ENCODE peak calls at places on chromosomes 7 and 10, in six cellular contexts. M is RPMI7951, U is NCI-H1694 treated with DMSO at 0.1 percent for 48 hours, Q is NCI-H187 treated with DMSO at 0.1 percent for 48 hours, Y is A549, G is iris pigment epithelial cell. X is an unnamed sample.

GRCh38 chr7:75937958-75938786 is 23.2 kb downstream of the POR start:
- DNase-seq in U (no peak), Y (peak; percentile 93), G (peak; percentile 86), M (peak; percentile 98), Q (no peak), X (peak; percentile 89)

GRCh38 chr10:5493698-5494097 is 5.7 kb downstream of the CALML5 start:
- DNase-seq in G (no peak), U (no peak), M (no peak), Y (peak; percentile 33), Q (no peak), X (no peak)

GRCh38 chr10:44926771-44927751 is 15.9 kb downstream of the TMEM72 start:
- DNase-seq in G (peak; percentile 79), Y (no peak), Q (no peak), M (no peak), U (no peak), X (no peak)

GRCh38 chr7:41869091-41869490 is 166.2 kb upstream of the INHBA start:
- DNase-seq in U (no peak), M (peak; percentile 74), Y (no peak), Q (no peak), G (peak; percentile 79), X (no peak)

GRCh38 chr7:155188357-155188756 is 109.3 kb upstream of the INSIG1 start:
- DNase-seq in M (peak; percentile 52), Y (no peak), Q (no peak), U (no peak), G (no peak), X (no peak)

GRCh38 chr7:71286924-71287323 is 155.0 kb downstream of the GALNT17 start:
- DNase-seq in Q (no peak), U (no peak), G (no peak), M (no peak), Y (no peak), X (no peak)

GRCh38 chr7:99409192-99409572 is 413 bp downstream of the BUD31 start:
- DNase-seq in Y (no peak), M (no peak), U (no peak), G (no peak), Q (no peak), X (no peak)

GRCh38 chr10:84214046-84214572 is 11.2 kb downstream of the LRIT2 start:
- DNase-seq in G (no peak), M (peak; percentile 13), Q (no peak), U (no peak), Y (peak; percentile 25), X (no peak)

GRCh38 chr10:8614054-8614565 is 559.6 kb downstream of the GATA3 start:
- DNase-seq in Y (no peak), U (no peak), Q (no peak), G (no peak), M (no peak), X (no peak)

GRCh38 chr7:90706067-90706716 is 110.1 kb downstream of the CDK14 start:
- DNase-seq in G (peak; percentile 68), M (no peak), Q (peak; percentile 2), Y (no peak), U (no peak), X (no peak)

GRCh38 chr10:27251554-27251953 is 11.0 kb upstream of the ACBD5 start:
- DNase-seq in M (no peak), Y (no peak), G (no peak), U (no peak), Q (no peak), X (no peak)

GRCh38 chr7:112965506-112965905 is 121.1 kb downstream of the GPR85 start:
- DNase-seq in Y (no peak), U (no peak), M (no peak), G (no peak), Q (no peak), X (no peak)

GRCh38 chr7:34061175-34061574 is 155.8 kb downstream of the BMPER start:
- DNase-seq in Q (no peak), G (peak; percentile 94), Y (peak; percentile 81), M (peak; percentile 80), U (no peak), X (no peak)

GRCh38 chr7:32221756-32222155 is 151.5 kb upstream of the PDE1C start:
- DNase-seq in Q (no peak), U (peak; percentile 7), Y (no peak), M (no peak), G (no peak), X (no peak)

GRCh38 chr7:44308741-44309270 is 16.6 kb downstream of the CAMK2B start:
- DNase-seq in M (no peak), U (no peak), Y (no peak), Q (no peak), G (no peak), X (no peak)

GRCh38 chr10:131946321-131946751 is 35.4 kb downstream of the BNIP3 start:
- DNase-seq in Y (peak; percentile 38), Q (no peak), M (peak; percentile 64), G (peak; percentile 91), U (no peak), X (peak; percentile 7)

GRCh38 chr10:79208251-79208983 is 138.9 kb upstream of the PPIF start:
- DNase-seq in Q (no peak), Y (no peak), G (no peak), M (no peak), U (no peak), X (no peak)

GRCh38 chr10:1381339-1381738 is 325.2 kb downstream of the WDR37 start:
- DNase-seq in Q (peak; percentile 22), Y (no peak), U (no peak), M (no peak), G (no peak), X (no peak)

GRCh38 chr7:74030861-74031260 is 2.9 kb downstream of the ELN start:
- DNase-seq in G (no peak), Q (no peak), Y (no peak), U (no peak), M (no peak), X (no peak)

GRCh38 chr10:53430974-53431373 is 658.4 kb upstream of the MBL2 start:
- DNase-seq in M (no peak), U (no peak), G (no peak), Q (no peak), Y (no peak), X (no peak)

GRCh38 chr10:132110091-132110490 is 44.3 kb downstream of the JAKMIP3 start:
- DNase-seq in U (no peak), G (no peak), Y (no peak), M (no peak), Q (no peak), X (no peak)

GRCh38 chr10:118045842-118046490 is 775 bp downstream of the RAB11FIP2 start:
- DNase-seq in Q (no peak), Y (peak; percentile 37), M (peak; percentile 61), U (no peak), G (peak; percentile 23), X (peak; percentile 21)

GRCh38 chr10:71409516-71410104 is 12.9 kb downstream of the CDH23 start:
- DNase-seq in M (no peak), U (no peak), Q (no peak), G (no peak), Y (no peak), X (no peak)

GRCh38 chr7:22896917-22897316 is 74.3 kb upstream of the TOMM7 start:
- DNase-seq in Y (no peak), U (no peak), G (no peak), Q (no peak), M (no peak), X (no peak)

GRCh38 chr7:92590711-92591310 is 621 bp upstream of the FAM133B start:
- DNase-seq in G (no peak), Y (no peak), Q (no peak), U (no peak), M (no peak), X (no peak)

GRCh38 chr7:147990079-147990478 is 600.5 kb upstream of the C7orf33 start:
- DNase-seq in Q (no peak), Y (no peak), M (no peak), G (no peak), U (no peak), X (no peak)

GRCh38 chr7:102432476-102433318 is 678 bp upstream of the ORAI2 start:
- DNase-seq in M (no peak), G (no peak), Q (no peak), U (peak; percentile 8), Y (no peak), X (no peak)

GRCh38 chr7:56081626-56082340 is 11.0 kb downstream of the PHKG1 start:
- DNase-seq in Y (no peak), Q (no peak), M (no peak), U (no peak), G (no peak), X (no peak)

GRCh38 chr10:53209941-53210611 is 437.5 kb upstream of the MBL2 start:
- DNase-seq in U (no peak), G (no peak), Y (peak; percentile 17), M (no peak), Q (no peak), X (no peak)

GRCh38 chr7:128000048-128000447 is 31.2 kb downstream of the LRRC4 start:
- DNase-seq in U (no peak), G (peak; percentile 51), M (no peak), Y (no peak), Q (no peak), X (no peak)

GRCh38 chr10:78408671-78409472 is 375.2 kb downstream of the RPS24 start:
- DNase-seq in G (peak; percentile 13), Q (no peak), U (peak; percentile 40), M (peak; percentile 43), Y (no peak), X (no peak)

GRCh38 chr7:1715331-1715625 is 45.2 kb downstream of the ELFN1 start:
- DNase-seq in M (no peak), Y (no peak), Q (no peak), U (no peak), G (no peak), X (no peak)

GRCh38 chr7:148684289-148684688 is 14.4 kb upstream of the CUL1 start:
- DNase-seq in M (peak; percentile 4), Y (no peak), Q (no peak), G (no peak), U (no peak), X (no peak)